ENCODE peak calls at places on chromosomes 7 and 10, in five cellular contexts. One of them, this sample, is unnamed.

GRCh38 chr10:31804416-31804815 is 124.2 kb downstream of the ARHGAP12 start:
- DNase-seq in nephron progenitor cell: no peak
- DNase-seq in natural killer cell: no peak
- DNase-seq in HCT116: no peak
- DNase-seq in fibroblast of lung: no peak
- DNase-seq in this sample: no peak

GRCh38 chr10:113165643-113166042 is 215.6 kb downstream of the TCF7L2 start:
- DNase-seq in nephron progenitor cell: peak
- DNase-seq in natural killer cell: no peak
- DNase-seq in HCT116: no peak
- DNase-seq in fibroblast of lung: no peak
- DNase-seq in this sample: no peak

GRCh38 chr10:6020806-6021205 is 41.4 kb downstream of the IL2RA start:
- DNase-seq in nephron progenitor cell: no peak
- DNase-seq in natural killer cell: no peak
- DNase-seq in HCT116: no peak
- DNase-seq in fibroblast of lung: peak
- DNase-seq in this sample: no peak

GRCh38 chr7:24025094-24025493 is 258.9 kb upstream of the NPY start:
- DNase-seq in nephron progenitor cell: no peak
- DNase-seq in natural killer cell: no peak
- DNase-seq in HCT116: no peak
- DNase-seq in fibroblast of lung: peak
- DNase-seq in this sample: no peak

GRCh38 chr7:95549818-95550529 is 46.3 kb downstream of the PDK4 start:
- DNase-seq in nephron progenitor cell: no peak
- DNase-seq in natural killer cell: no peak
- DNase-seq in HCT116: peak
- DNase-seq in fibroblast of lung: peak
- DNase-seq in this sample: peak

GRCh38 chr10:86857097-86857825 is 100.2 kb downstream of the MMRN2 start:
- DNase-seq in nephron progenitor cell: no peak
- DNase-seq in natural killer cell: no peak
- DNase-seq in HCT116: no peak
- DNase-seq in fibroblast of lung: peak
- DNase-seq in this sample: peak

GRCh38 chr7:23468721-23469149 is 1.6 kb downstream of the IGF2BP3 start:
- DNase-seq in nephron progenitor cell: peak
- DNase-seq in natural killer cell: no peak
- DNase-seq in HCT116: no peak
- DNase-seq in fibroblast of lung: no peak
- DNase-seq in this sample: peak

GRCh38 chr7:152076940-152077933 is 51.8 kb downstream of the GALNT11 start:
- DNase-seq in nephron progenitor cell: no peak
- DNase-seq in natural killer cell: no peak
- DNase-seq in HCT116: no peak
- DNase-seq in fibroblast of lung: no peak
- DNase-seq in this sample: peak

GRCh38 chr10:110113670-110114337 is 93.6 kb upstream of the MXI1 start:
- DNase-seq in nephron progenitor cell: no peak
- DNase-seq in natural killer cell: no peak
- DNase-seq in HCT116: no peak
- DNase-seq in fibroblast of lung: no peak
- DNase-seq in this sample: no peak

GRCh38 chr7:36742911-36743775 is 18.8 kb upstream of the AOAH start:
- DNase-seq in nephron progenitor cell: no peak
- DNase-seq in natural killer cell: no peak
- DNase-seq in HCT116: no peak
- DNase-seq in fibroblast of lung: no peak
- DNase-seq in this sample: no peak

GRCh38 chr10:78331391-78331922 is 297.8 kb downstream of the RPS24 start:
- DNase-seq in nephron progenitor cell: no peak
- DNase-seq in natural killer cell: no peak
- DNase-seq in HCT116: no peak
- DNase-seq in fibroblast of lung: peak
- DNase-seq in this sample: peak

GRCh38 chr10:23412223-23412622 is 26.7 kb upstream of the OTUD1 start:
- DNase-seq in nephron progenitor cell: no peak
- DNase-seq in natural killer cell: no peak
- DNase-seq in HCT116: no peak
- DNase-seq in fibroblast of lung: peak
- DNase-seq in this sample: peak

GRCh38 chr7:140604760-140605159 is 35.9 kb downstream of the DENND2A start:
- DNase-seq in nephron progenitor cell: no peak
- DNase-seq in natural killer cell: no peak
- DNase-seq in HCT116: no peak
- DNase-seq in fibroblast of lung: peak
- DNase-seq in this sample: peak

GRCh38 chr7:127683776-127684681 is 32.0 kb downstream of the SND1 start:
- DNase-seq in nephron progenitor cell: no peak
- DNase-seq in natural killer cell: no peak
- DNase-seq in HCT116: no peak
- DNase-seq in fibroblast of lung: no peak
- DNase-seq in this sample: peak

GRCh38 chr7:64687249-64687648 is 21.3 kb downstream of the ZNF107 start:
- DNase-seq in nephron progenitor cell: no peak
- DNase-seq in natural killer cell: no peak
- DNase-seq in HCT116: no peak
- DNase-seq in fibroblast of lung: no peak
- DNase-seq in this sample: no peak

GRCh38 chr7:50119815-50120637 is 27.0 kb upstream of the ZPBP start:
- DNase-seq in nephron progenitor cell: peak
- DNase-seq in natural killer cell: no peak
- DNase-seq in HCT116: no peak
- DNase-seq in fibroblast of lung: no peak
- DNase-seq in this sample: no peak

GRCh38 chr7:36966039-36966438 is 241.7 kb upstream of the AOAH start:
- DNase-seq in nephron progenitor cell: no peak
- DNase-seq in natural killer cell: no peak
- DNase-seq in HCT116: no peak
- DNase-seq in fibroblast of lung: no peak
- DNase-seq in this sample: no peak

GRCh38 chr10:48805848-48806247 is 121.2 kb downstream of the WDFY4 start:
- DNase-seq in nephron progenitor cell: no peak
- DNase-seq in natural killer cell: no peak
- DNase-seq in HCT116: no peak
- DNase-seq in fibroblast of lung: no peak
- DNase-seq in this sample: no peak

GRCh38 chr7:40133561-40134427 is 628 bp downstream of the MPLKIP start:
- DNase-seq in nephron progenitor cell: peak
- DNase-seq in natural killer cell: no peak
- DNase-seq in HCT116: no peak
- DNase-seq in fibroblast of lung: peak
- DNase-seq in this sample: peak

GRCh38 chr7:127487381-127487780 is 94.9 kb upstream of the ZNF800 start:
- DNase-seq in nephron progenitor cell: no peak
- DNase-seq in natural killer cell: no peak
- DNase-seq in HCT116: no peak
- DNase-seq in fibroblast of lung: no peak
- DNase-seq in this sample: no peak

GRCh38 chr10:6009961-6010360 is 32.6 kb upstream of the IL15RA start:
- DNase-seq in nephron progenitor cell: no peak
- DNase-seq in natural killer cell: no peak
- DNase-seq in HCT116: no peak
- DNase-seq in fibroblast of lung: no peak
- DNase-seq in this sample: peak

GRCh38 chr10:30387646-30388243 is 38.7 kb upstream of the MTPAP start:
- DNase-seq in nephron progenitor cell: no peak
- DNase-seq in natural killer cell: no peak
- DNase-seq in HCT116: peak
- DNase-seq in fibroblast of lung: no peak
- DNase-seq in this sample: peak

GRCh38 chr10:22714524-22715289 is at the start of gene PIP4K2A:
- DNase-seq in nephron progenitor cell: peak
- DNase-seq in natural killer cell: peak
- DNase-seq in HCT116: peak
- DNase-seq in fibroblast of lung: peak
- DNase-seq in this sample: peak

GRCh38 chr10:6144609-6145413 is 56.0 kb downstream of the RBM17 start:
- DNase-seq in nephron progenitor cell: peak
- DNase-seq in natural killer cell: peak
- DNase-seq in HCT116: peak
- DNase-seq in fibroblast of lung: peak
- DNase-seq in this sample: peak

GRCh38 chr10:15630353-15630752 is 89.4 kb downstream of the ITGA8 start:
- DNase-seq in nephron progenitor cell: no peak
- DNase-seq in natural killer cell: no peak
- DNase-seq in HCT116: no peak
- DNase-seq in fibroblast of lung: no peak
- DNase-seq in this sample: no peak

GRCh38 chr7:95772771-95773581 is 622 bp downstream of the DYNC1I1 start:
- DNase-seq in nephron progenitor cell: no peak
- DNase-seq in natural killer cell: no peak
- DNase-seq in HCT116: no peak
- DNase-seq in fibroblast of lung: peak
- DNase-seq in this sample: peak

GRCh38 chr10:93211989-93212388 is 138.3 kb downstream of the CYP26A1 start:
- DNase-seq in nephron progenitor cell: no peak
- DNase-seq in natural killer cell: no peak
- DNase-seq in HCT116: no peak
- DNase-seq in fibroblast of lung: no peak
- DNase-seq in this sample: no peak

GRCh38 chr7:3264693-3265339 is 36.2 kb upstream of the SDK1 start:
- DNase-seq in nephron progenitor cell: no peak
- DNase-seq in natural killer cell: no peak
- DNase-seq in HCT116: no peak
- DNase-seq in fibroblast of lung: no peak
- DNase-seq in this sample: no peak

GRCh38 chr7:16189026-16189715 is 232.2 kb downstream of the CRPPA start:
- DNase-seq in nephron progenitor cell: no peak
- DNase-seq in natural killer cell: no peak
- DNase-seq in HCT116: no peak
- DNase-seq in fibroblast of lung: peak
- DNase-seq in this sample: peak

GRCh38 chr10:48523212-48523819 is 81.6 kb downstream of the ARHGAP22 start:
- DNase-seq in nephron progenitor cell: peak
- DNase-seq in natural killer cell: no peak
- DNase-seq in HCT116: peak
- DNase-seq in fibroblast of lung: peak
- DNase-seq in this sample: peak

DNA sequence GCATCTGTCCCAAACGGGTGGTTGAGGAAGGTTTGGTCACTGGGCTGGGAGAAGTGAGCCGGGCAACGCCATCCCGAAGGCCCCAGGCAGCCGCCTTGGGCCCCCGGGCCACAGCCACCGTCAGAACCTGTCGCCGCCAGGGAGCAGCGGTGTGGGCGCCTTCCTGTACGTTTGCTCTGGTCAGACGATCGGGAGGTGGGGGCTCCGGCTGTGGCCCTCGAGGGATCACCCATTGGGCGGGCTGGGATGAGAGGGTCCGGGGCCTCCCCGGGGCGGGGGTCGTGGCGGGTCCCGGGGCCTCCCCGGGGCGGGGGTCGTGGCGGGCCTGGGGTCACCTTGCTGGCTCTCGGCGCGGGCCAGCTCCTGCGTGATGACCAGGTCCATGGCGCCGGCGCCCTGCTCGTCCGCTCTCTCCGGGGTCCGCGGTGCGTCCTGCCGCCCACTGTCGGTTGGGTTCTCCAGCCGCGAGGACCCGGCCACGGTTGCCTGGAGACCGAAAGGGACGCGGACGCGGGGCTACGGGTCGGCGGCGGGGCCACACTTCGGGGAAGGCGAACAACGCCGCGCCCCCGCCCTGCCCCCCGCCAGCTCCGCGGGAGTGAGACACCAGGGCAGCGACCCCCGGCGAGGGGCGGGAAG is at the start of gene CFAP46:
- DNase-seq in nephron progenitor cell: peak
- DNase-seq in natural killer cell: peak
- DNase-seq in HCT116: peak
- DNase-seq in fibroblast of lung: peak
- DNase-seq in this sample: peak
- TF ChIP-seq CTCF in nephron progenitor cell: no peak
- TF ChIP-seq CTCF in natural killer cell: no peak
- TF ChIP-seq CTCF in HCT116: no peak
- TF ChIP-seq CTCF in fibroblast of lung: no peak
- TF ChIP-seq CTCF in this sample: no peak

GRCh38 chr7:105760549-105761447 is 115.6 kb downstream of the ATXN7L1 start:
- DNase-seq in nephron progenitor cell: no peak
- DNase-seq in natural killer cell: peak
- DNase-seq in HCT116: no peak
- DNase-seq in fibroblast of lung: peak
- DNase-seq in this sample: no peak
- TF ChIP-seq CTCF in nephron progenitor cell: no peak
- TF ChIP-seq CTCF in natural killer cell: peak
- TF ChIP-seq CTCF in HCT116: peak
- TF ChIP-seq CTCF in fibroblast of lung: no peak
- TF ChIP-seq CTCF in this sample: no peak

GRCh38 chr10:54682554-54682953 is 118.5 kb downstream of the PCDH15 start:
- DNase-seq in nephron progenitor cell: no peak
- DNase-seq in natural killer cell: no peak
- DNase-seq in HCT116: no peak
- DNase-seq in fibroblast of lung: no peak
- DNase-seq in this sample: no peak

GRCh38 chr10:54681136-54681535 is 119.9 kb downstream of the PCDH15 start:
- DNase-seq in nephron progenitor cell: no peak
- DNase-seq in natural killer cell: no peak
- DNase-seq in HCT116: no peak
- DNase-seq in fibroblast of lung: no peak
- DNase-seq in this sample: no peak
- TF ChIP-seq CTCF in nephron progenitor cell: no peak
- TF ChIP-seq CTCF in natural killer cell: no peak
- TF ChIP-seq CTCF in HCT116: no peak
- TF ChIP-seq CTCF in fibroblast of lung: no peak
- TF ChIP-seq CTCF in this sample: no peak

GRCh38 chr10:11114251-11114650 is 96.6 kb downstream of the CELF2 start:
- DNase-seq in nephron progenitor cell: no peak
- DNase-seq in natural killer cell: no peak
- DNase-seq in HCT116: no peak
- DNase-seq in fibroblast of lung: no peak
- DNase-seq in this sample: no peak

GRCh38 chr10:11112718-11113117 is 95.0 kb downstream of the CELF2 start:
- DNase-seq in nephron progenitor cell: no peak
- DNase-seq in natural killer cell: no peak
- DNase-seq in HCT116: no peak
- DNase-seq in fibroblast of lung: peak
- DNase-seq in this sample: no peak

GRCh38 chr10:11110499-11110898 is 92.8 kb downstream of the CELF2 start:
- DNase-seq in nephron progenitor cell: no peak
- DNase-seq in natural killer cell: no peak
- DNase-seq in HCT116: no peak
- DNase-seq in fibroblast of lung: no peak
- DNase-seq in this sample: no peak

GRCh38 chr10:11115337-11115736 is 97.7 kb downstream of the CELF2 start:
- DNase-seq in nephron progenitor cell: no peak
- DNase-seq in natural killer cell: no peak
- DNase-seq in HCT116: no peak
- DNase-seq in fibroblast of lung: no peak
- DNase-seq in this sample: no peak

DNA sequence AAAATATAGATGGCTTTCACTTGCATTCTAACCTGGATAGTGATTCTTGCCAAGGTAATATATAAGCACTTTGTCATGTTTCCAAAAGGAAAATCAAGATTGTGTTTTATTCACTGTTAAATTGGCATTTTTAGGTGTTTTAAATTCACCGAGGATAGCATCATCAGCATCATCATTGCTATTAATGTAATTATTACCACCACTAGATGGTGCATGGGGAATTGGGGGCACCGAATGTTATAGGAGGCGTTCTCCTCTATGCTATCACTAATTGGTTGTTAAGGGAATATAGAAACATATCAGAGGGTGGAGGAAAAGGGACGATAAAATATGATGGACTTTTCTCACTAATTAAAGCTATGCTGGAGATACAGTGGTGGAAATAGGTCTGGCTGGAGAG is 95.5 kb downstream of the CELF2 start:
- DNase-seq in nephron progenitor cell: no peak
- DNase-seq in natural killer cell: no peak
- DNase-seq in HCT116: no peak
- DNase-seq in fibroblast of lung: no peak
- DNase-seq in this sample: no peak
- TF ChIP-seq CTCF in nephron progenitor cell: peak
- TF ChIP-seq CTCF in natural killer cell: peak
- TF ChIP-seq CTCF in HCT116: no peak
- TF ChIP-seq CTCF in fibroblast of lung: peak
- TF ChIP-seq CTCF in this sample: no peak